ENCODE peak calls at places on chromosomes 2 and 18, in eight cellular contexts. C is amniotic stem cell, T is osteocyte, M is gastrocnemius medialis, F is LoVo, Z is GM12878, P is LHCN-M2, K is heart right ventricle. E is an unnamed sample.

GRCh38 chr18:32048507-32049091 is 30.0 kb downstream of the RNF125 start:
- DNase-seq in C (no peak), T (no peak), M (peak; percentile 41), F (no peak), Z (peak; percentile 24), P (peak; percentile 62), K (peak; percentile 36), E (peak; percentile 15)

GRCh38 chr18:22432672-22433137 is 15.0 kb upstream of the CTAGE1 start:
- DNase-seq in C (peak; percentile 62), T (no peak), M (peak; percentile 61), F (peak; percentile 81), Z (no peak), P (peak; percentile 25), K (peak; percentile 80), E (peak; percentile 91)

GRCh38 chr2:218991674-218992168 is 1.5 kb downstream of the CRYBA2 start:
- DNase-seq in C (no peak), T (no peak), M (no peak), F (no peak), Z (no peak), P (peak; percentile 43), K (no peak), E (peak; percentile 35)

GRCh38 chr2:108922141-108922915 is 66.7 kb downstream of the EDAR start:
- DNase-seq in C (no peak), T (no peak), M (no peak), F (no peak), Z (no peak), P (peak; percentile 50), K (no peak), E (peak; percentile 54)

GRCh38 chr2:204220896-204221295 is 284.3 kb downstream of the ICOS start:
- DNase-seq in C (no peak), T (peak; percentile 34), M (no peak), F (no peak), Z (no peak), P (no peak), K (no peak), E (no peak)

GRCh38 chr2:101200714-101201113 is 49.5 kb upstream of the TBC1D8 start:
- DNase-seq in C (no peak), T (no peak), M (no peak), F (peak; percentile 48), Z (no peak), P (no peak), K (no peak), E (peak; percentile 67)

GRCh38 chr2:210991107-210991506 is 434.7 kb downstream of the CPS1 start:
- DNase-seq in C (no peak), T (no peak), M (no peak), F (no peak), Z (no peak), P (no peak), K (no peak), E (no peak)

GRCh38 chr18:62678847-62679535 is 36.4 kb upstream of the PHLPP1 start:
- DNase-seq in C (no peak), T (no peak), M (no peak), F (no peak), Z (no peak), P (no peak), K (no peak), E (no peak)

GRCh38 chr2:46849741-46850474 is 65.7 kb downstream of the MCFD2 start:
- DNase-seq in C (no peak), T (no peak), M (no peak), F (no peak), Z (no peak), P (no peak), K (peak; percentile 69), E (peak; percentile 89)

GRCh38 chr18:66560092-66560491 is 43.8 kb downstream of the CDH19 start:
- DNase-seq in C (no peak), T (no peak), M (no peak), F (peak; percentile 45), Z (no peak), P (peak; percentile 2), K (no peak), E (peak; percentile 19)

GRCh38 chr2:173644146-173644545 is 289.5 kb downstream of the CDCA7 start:
- DNase-seq in C (peak; percentile 27), T (peak; percentile 2), M (no peak), F (no peak), Z (no peak), P (peak; percentile 74), K (no peak), E (peak; percentile 71)

GRCh38 chr2:43136862-43137261 is 89.5 kb downstream of the ZFP36L2 start:
- DNase-seq in C (no peak), T (no peak), M (no peak), F (no peak), Z (no peak), P (no peak), K (no peak), E (no peak)